ENCODE peak calls at places on chromosomes 2 and 18, in six cellular contexts. A is mesendoderm, V is neuronal stem cell, P is mesenchymal stem cell, I is H9, J is H1. E is an unnamed sample.

GRCh38 chr18:13517369-13517768 is 209.0 kb downstream of the FAM210A start:
- DNase-seq in A (no peak), V (no peak), P (no peak), I (no peak), J (no peak), E (no peak)

GRCh38 chr2:4140284-4140962 is 437.0 kb downstream of the DCDC2C start:
- DNase-seq in A (peak), V (no peak), P (no peak), I (no peak), J (no peak), E (no peak)

GRCh38 chr2:11829324-11829946 is 83.0 kb downstream of the LPIN1 start:
- DNase-seq in A (peak), V (peak), P (peak), I (peak), J (peak), E (peak)

GRCh38 chr2:10163498-10164486 is 41.3 kb downstream of the RRM2 start:
- DNase-seq in A (no peak), V (no peak), P (no peak), I (no peak), J (no peak), E (peak)

GRCh38 chr18:79756143-79756500 is 41.6 kb upstream of the KCNG2 start:
- DNase-seq in A (no peak), V (no peak), P (no peak), I (no peak), J (no peak), E (no peak)

GRCh38 chr2:235533616-235534385 is 40.0 kb downstream of the AGAP1 start:
- DNase-seq in A (no peak), V (no peak), P (no peak), I (no peak), J (no peak), E (no peak)

GRCh38 chr18:8730080-8730827 is 24.9 kb downstream of the MTCL1 start:
- DNase-seq in A (no peak), V (no peak), P (peak), I (no peak), J (no peak), E (peak)

GRCh38 chr2:24842081-24843050 is 49.1 kb downstream of the CENPO start:
- DNase-seq in A (no peak), V (no peak), P (no peak), I (no peak), J (no peak), E (no peak)

GRCh38 chr2:181959508-181959907 is 26.1 kb upstream of the PPP1R1C start:
- DNase-seq in A (no peak), V (no peak), P (no peak), I (no peak), J (no peak), E (peak)

GRCh38 chr2:24577481-24577880 is 86.4 kb downstream of the NCOA1 start:
- DNase-seq in A (no peak), V (no peak), P (peak), I (no peak), J (no peak), E (no peak)

GRCh38 chr18:54357660-54358494 is at the start of the genes C18orf54 and STARD6:
- DNase-seq in A (peak), V (peak), P (peak), I (peak), J (peak), E (peak)

GRCh38 chr2:206086683-206087350 is 843 bp upstream of the INO80D start:
- DNase-seq in A (no peak), V (no peak), P (peak), I (no peak), J (no peak), E (no peak)

GRCh38 chr2:220127857-220128256 is 500.4 kb downstream of the SLC4A3 start:
- DNase-seq in A (no peak), V (no peak), P (no peak), I (no peak), J (no peak), E (no peak)

GRCh38 chr2:38610851-38611801 is 8.4 kb upstream of the HNRNPLL start:
- DNase-seq in A (no peak), V (no peak), P (peak), I (no peak), J (no peak), E (peak)

GRCh38 chr2:196851068-196851467 is 41.9 kb upstream of the C2orf66 start:
- DNase-seq in A (no peak), V (no peak), P (peak), I (no peak), J (no peak), E (no peak)

GRCh38 chr18:76363451-76364120 is 131.5 kb downstream of the ZNF516 start:
- DNase-seq in A (no peak), V (no peak), P (peak), I (no peak), J (no peak), E (peak)

GRCh38 chr2:9238927-9239326 is 32.3 kb downstream of the ASAP2 start:
- DNase-seq in A (no peak), V (no peak), P (no peak), I (no peak), J (no peak), E (no peak)

GRCh38 chr2:71963295-71963694 is 184.4 kb downstream of the CYP26B1 start:
- DNase-seq in A (no peak), V (no peak), P (no peak), I (no peak), J (no peak), E (no peak)

GRCh38 chr2:172580544-172580943 is 24.7 kb downstream of the PDK1 start:
- DNase-seq in A (no peak), V (no peak), P (no peak), I (no peak), J (no peak), E (no peak)

GRCh38 chr2:31051213-31052185 is 86.7 kb downstream of the GALNT14 start:
- DNase-seq in A (no peak), V (no peak), P (no peak), I (peak), J (no peak), E (no peak)

GRCh38 chr2:114753145-114753544 is 310.7 kb downstream of the DPP10 start:
- DNase-seq in A (no peak), V (no peak), P (no peak), I (no peak), J (no peak), E (no peak)

GRCh38 chr2:147487980-147488289 is 356.9 kb upstream of the ACVR2A start:
- DNase-seq in A (no peak), V (no peak), P (no peak), I (no peak), J (no peak), E (no peak)

GRCh38 chr2:158192515-158193234 is 91.0 kb downstream of the UPP2 start:
- DNase-seq in A (no peak), V (no peak), P (no peak), I (no peak), J (no peak), E (no peak)

GRCh38 chr2:233039217-233040173 is 7.0 kb downstream of the NEU2 start:
- DNase-seq in A (no peak), V (no peak), P (no peak), I (no peak), J (no peak), E (no peak)

GRCh38 chr2:71937401-71937800 is 210.3 kb downstream of the CYP26B1 start:
- DNase-seq in A (no peak), V (no peak), P (no peak), I (no peak), J (no peak), E (no peak)

GRCh38 chr2:231334179-231334930 is 61.2 kb upstream of the B3GNT7 start:
- DNase-seq in A (no peak), V (no peak), P (no peak), I (no peak), J (no peak), E (no peak)

GRCh38 chr2:221514305-221515040 is 57.6 kb downstream of the EPHA4 start:
- DNase-seq in A (no peak), V (no peak), P (no peak), I (no peak), J (no peak), E (no peak)

GRCh38 chr2:137155351-137156104 is 390.2 kb downstream of the THSD7B start:
- DNase-seq in A (no peak), V (no peak), P (no peak), I (no peak), J (no peak), E (no peak)

GRCh38 chr2:169585673-169586072 is 1.5 kb downstream of the PPIG start:
- DNase-seq in A (no peak), V (no peak), P (no peak), I (no peak), J (no peak), E (no peak)
- H2BK15ac ChIP-seq in A (no peak), V (no peak), P (no peak), I (no peak), J (no peak), E (no peak)

GRCh38 chr2:21034156-21034971 is 9.5 kb downstream of the APOB start:
- DNase-seq in A (no peak), V (no peak), P (no peak), I (no peak), J (no peak), E (no peak)
- H2BK15ac ChIP-seq in A (no peak), V (no peak), P (no peak), I (no peak), J (no peak), E (no peak)

GRCh38 chr2:124265641-124266040 is 240.6 kb downstream of the CNTNAP5 start:
- DNase-seq in A (no peak), V (no peak), P (no peak), I (no peak), J (no peak), E (no peak)
- H2BK15ac ChIP-seq in A (no peak), V (no peak), P (no peak), I (no peak), J (no peak), E (no peak)

DNA sequence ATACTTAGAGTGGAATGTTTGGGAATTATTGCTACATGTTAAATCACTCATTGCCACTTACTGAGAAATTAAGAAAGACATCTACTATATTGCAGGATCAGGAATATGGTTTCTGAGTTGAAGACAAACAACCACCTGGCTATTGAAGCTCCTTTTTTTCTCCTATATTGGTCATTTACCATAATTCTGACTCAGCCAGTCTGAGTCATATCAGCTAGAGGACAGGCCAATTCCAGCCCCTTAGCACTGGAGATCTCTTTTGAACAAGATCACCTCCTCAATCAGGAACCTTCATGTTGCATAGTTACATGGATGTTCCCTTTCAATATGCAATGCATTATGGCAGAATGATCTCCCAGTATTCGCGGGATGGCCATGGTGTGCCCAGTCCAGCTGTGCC is 42.7 kb upstream of the CDH19 start:
- DNase-seq in A (no peak), V (no peak), P (peak), I (no peak), J (no peak), E (no peak)
- H2BK15ac ChIP-seq in A (no peak), V (no peak), P (no peak), I (no peak), J (no peak), E (no peak)

DNA sequence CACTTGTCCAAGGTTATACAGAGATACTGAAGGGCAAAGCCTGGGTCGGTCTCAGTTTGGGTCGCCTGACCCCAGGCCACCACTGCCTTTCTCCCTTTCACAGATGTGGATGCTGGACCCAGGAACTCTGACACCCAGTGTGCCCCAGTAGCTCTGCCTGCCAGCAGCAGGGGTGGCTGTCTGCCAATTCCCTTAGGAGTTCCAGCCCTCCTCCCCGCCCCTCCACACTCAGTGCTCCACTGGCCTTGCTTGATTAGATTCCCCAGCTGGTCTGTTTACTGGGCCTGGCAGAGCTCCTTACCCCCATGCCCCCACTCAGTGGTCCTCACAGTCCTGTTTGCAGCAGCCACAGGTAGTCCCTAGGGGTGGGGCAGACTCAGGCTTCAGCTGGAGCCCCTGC is 75.5 kb downstream of the NPAS2 start:
- DNase-seq in A (no peak), V (no peak), P (no peak), I (no peak), J (no peak), E (no peak)
- H2BK15ac ChIP-seq in A (no peak), V (no peak), P (peak), I (no peak), J (no peak), E (no peak)

GRCh38 chr18:47736376-47737140 is 193.9 kb downstream of the SMAD2 start:
- DNase-seq in A (no peak), V (no peak), P (no peak), I (no peak), J (no peak), E (no peak)

GRCh38 chr18:47731276-47731675 is 199.2 kb downstream of the SMAD2 start:
- DNase-seq in A (no peak), V (no peak), P (no peak), I (no peak), J (no peak), E (no peak)

GRCh38 chr18:47737956-47738355 is 192.5 kb downstream of the SMAD2 start:
- DNase-seq in A (no peak), V (no peak), P (no peak), I (no peak), J (no peak), E (no peak)

GRCh38 chr18:47737198-47737830 is 193.1 kb downstream of the SMAD2 start:
- DNase-seq in A (no peak), V (no peak), P (no peak), I (no peak), J (no peak), E (no peak)

GRCh38 chr18:47735041-47735440 is 195.4 kb downstream of the SMAD2 start:
- DNase-seq in A (no peak), V (no peak), P (no peak), I (no peak), J (no peak), E (no peak)
- H2BK15ac ChIP-seq in A (no peak), V (no peak), P (no peak), I (no peak), J (no peak), E (no peak)

GRCh38 chr2:164068063-164068462 is 332.3 kb upstream of the FIGN start:
- DNase-seq in A (no peak), V (no peak), P (no peak), I (no peak), J (no peak), E (no peak)
- H2BK15ac ChIP-seq in A (no peak), V (no peak), P (no peak), I (no peak), J (no peak), E (no peak)